ENCODE peak calls at places on chromosomes 11 and 22, in five cellular contexts. P is Panc1, L is upper lobe of left lung, U is GM12878, W is HCT116. Z is an unnamed sample.

GRCh38 chr11:83727251-83727650 is 441.1 kb upstream of the CCDC90B start:
- ATAC-seq in P (no peak), L (no peak), U (no peak), W (no peak), Z (no peak)

GRCh38 chr11:73972620-73973449 is 9.8 kb downstream of the UCP2 start:
- ATAC-seq in P (peak; percentile 23), L (no peak), U (peak; percentile 5), W (peak; percentile 26), Z (no peak)

GRCh38 chr11:123838659-123839058 is 32.5 kb upstream of the OR6M1 start:
- ATAC-seq in P (no peak), L (no peak), U (no peak), W (no peak), Z (no peak)

GRCh38 chr11:27201454-27202302 is 161.1 kb downstream of the BBOX1 start:
- ATAC-seq in P (peak; percentile 87), L (peak; percentile 80), U (no peak), W (no peak), Z (peak; percentile 54)

GRCh38 chr11:68724293-68724692 is 27.0 kb downstream of the TESMIN start:
- ATAC-seq in P (peak; percentile 42), L (peak; percentile 26), U (no peak), W (no peak), Z (no peak)

GRCh38 chr11:121722431-121723256 is 269.9 kb upstream of the SORL1-AS1 start:
- ATAC-seq in P (peak; percentile 93), L (peak; percentile 86), U (no peak), W (no peak), Z (peak; percentile 93)

GRCh38 chr11:31809857-31810778 is 1.0 kb downstream of the PAX6 start:
- ATAC-seq in P (peak; percentile 84), L (peak; percentile 29), U (peak; percentile 6), W (peak; percentile 78), Z (peak; percentile 19)

GRCh38 chr11:96124155-96124554 is 200.2 kb upstream of the MTMR2 start:
- ATAC-seq in P (no peak), L (no peak), U (no peak), W (no peak), Z (no peak)

GRCh38 chr22:27489265-27489675 is 312.3 kb downstream of the MN1 start:
- ATAC-seq in P (no peak), L (no peak), U (no peak), W (no peak), Z (no peak)

GRCh38 chr22:24432059-24432853 is 4.9 kb downstream of the ADORA2A start:
- ATAC-seq in P (no peak), L (peak; percentile 33), U (no peak), W (peak; percentile 46), Z (peak; percentile 60)

GRCh38 chr22:21762712-21763581 is 27.4 kb upstream of the YPEL1 start:
- ATAC-seq in P (no peak), L (no peak), U (peak; percentile 75), W (no peak), Z (no peak)

GRCh38 chr22:41770715-41771452 is 29.6 kb upstream of the CCDC134 start:
- ATAC-seq in P (no peak), L (no peak), U (peak; percentile 27), W (no peak), Z (no peak)

GRCh38 chr11:18853086-18853720 is 61.6 kb upstream of the PTPN5 start:
- ATAC-seq in P (peak; percentile 88), L (peak; percentile 23), U (peak; percentile 97), W (peak; percentile 96), Z (no peak)

GRCh38 chr11:69906453-69906907 is 87.3 kb upstream of the FGF3 start:
- ATAC-seq in P (no peak), L (no peak), U (no peak), W (peak; percentile 36), Z (no peak)

GRCh38 chr22:32967285-32968101 is 90.7 kb downstream of the SYN3 start:
- ATAC-seq in P (no peak), L (peak; percentile 57), U (no peak), W (no peak), Z (no peak)

GRCh38 chr22:27331526-27332281 is 469.9 kb downstream of the MN1 start:
- ATAC-seq in P (peak; percentile 80), L (peak; percentile 60), U (peak; percentile 46), W (peak; percentile 64), Z (peak; percentile 85)

GRCh38 chr22:45631140-45631539 is 40.5 kb upstream of the ATXN10 start:
- ATAC-seq in P (no peak), L (no peak), U (no peak), W (no peak), Z (no peak)

GRCh38 chr11:121212696-121213567 is 79.6 kb upstream of the SC5D start:
- ATAC-seq in P (no peak), L (no peak), U (no peak), W (no peak), Z (no peak)

GRCh38 chr22:43128116-43128515 is 15.1 kb downstream of the MCAT start:
- ATAC-seq in P (no peak), L (no peak), U (no peak), W (no peak), Z (no peak)

GRCh38 chr11:68989936-68990606 is 9.3 kb upstream of the MRGPRD start:
- ATAC-seq in P (no peak), L (no peak), U (no peak), W (no peak), Z (no peak)

GRCh38 chr22:43152001-43152354 is 619 bp downstream of the TSPO start:
- ATAC-seq in P (peak; percentile 49), L (no peak), U (peak; percentile 34), W (peak; percentile 36), Z (no peak)

GRCh38 chr11:107619926-107620325 is 29.0 kb downstream of the ELMOD1 start:
- ATAC-seq in P (no peak), L (no peak), U (no peak), W (no peak), Z (no peak)

GRCh38 chr11:96748639-96749370 is 359.0 kb downstream of the JRKL start:
- ATAC-seq in P (no peak), L (peak; percentile 29), U (no peak), W (no peak), Z (no peak)

GRCh38 chr22:45069925-45070324 is 60.1 kb upstream of the PHF21B start:
- ATAC-seq in P (no peak), L (no peak), U (no peak), W (peak; percentile 31), Z (no peak)

GRCh38 chr11:74195828-74196227 is 24.7 kb downstream of the PPME1 start:
- ATAC-seq in P (no peak), L (no peak), U (no peak), W (no peak), Z (no peak)

GRCh38 chr11:118058311-118059230 is 18.3 kb upstream of the TMPRSS4 start:
- ATAC-seq in P (peak; percentile 16), L (no peak), U (peak; percentile 31), W (no peak), Z (no peak)

DNA sequence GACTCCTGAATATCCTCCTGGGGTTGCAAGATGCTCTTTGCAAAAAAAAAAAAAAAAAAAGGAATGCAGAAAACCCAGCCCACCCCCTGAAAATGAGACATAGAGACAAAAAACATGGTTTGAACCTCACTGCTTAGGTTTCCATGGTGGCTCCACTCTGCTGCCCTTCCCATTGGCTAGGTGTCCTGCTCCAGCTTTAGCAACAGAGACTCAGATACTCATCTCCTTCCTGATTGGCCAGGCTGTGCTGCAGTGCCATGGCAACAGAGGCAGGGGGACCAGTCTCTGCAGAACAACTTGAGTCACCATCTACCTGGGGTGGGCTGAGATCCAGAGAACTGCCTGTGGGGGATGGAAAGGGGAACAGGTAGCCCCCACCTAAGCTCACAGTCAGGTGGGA is 17.4 kb upstream of the YWHAH start:
- ATAC-seq in P (no peak), L (no peak), U (peak; percentile 65), W (peak; percentile 42), Z (no peak)
- TF ChIP-seq POLR2AphosphoS5 in P (no peak), L (no peak), U (no peak), W (no peak), Z (no peak)

DNA sequence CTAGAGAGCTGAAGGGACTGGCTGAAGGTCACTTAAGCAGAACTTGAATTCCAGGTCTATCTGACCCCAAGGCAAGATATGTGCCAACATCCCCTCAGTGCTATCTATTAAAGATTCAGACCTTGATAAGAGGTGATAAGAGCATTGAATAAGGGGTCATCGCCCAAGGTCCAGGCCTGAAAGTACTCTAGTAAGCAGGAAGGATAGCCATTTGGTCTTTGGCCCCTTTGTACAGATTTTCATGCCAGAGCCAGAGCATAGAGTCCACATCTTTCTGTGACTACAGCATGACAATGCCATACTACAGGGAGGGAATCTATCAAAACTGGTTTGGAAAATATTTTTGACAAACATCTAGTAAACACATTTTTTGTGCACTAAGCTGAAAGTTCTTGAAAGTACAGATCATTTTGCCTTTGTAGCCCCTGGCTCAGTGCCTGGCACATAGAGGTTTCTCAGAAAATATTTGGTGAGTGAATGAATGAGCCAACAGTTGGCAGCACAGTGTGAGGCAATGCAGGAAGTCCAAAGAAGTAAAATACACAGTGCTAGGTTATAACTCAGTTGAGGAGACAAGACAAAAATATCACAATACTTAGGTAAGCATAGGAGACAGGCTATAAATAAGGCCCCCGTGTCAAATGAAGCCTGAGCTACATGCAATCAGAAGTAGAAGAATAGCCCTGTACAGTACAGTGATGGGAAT is 15.1 kb upstream of the RRAS2 start:
- ATAC-seq in P (no peak), L (peak; percentile 55), U (no peak), W (no peak), Z (peak; percentile 87)
- TF ChIP-seq POLR2AphosphoS5 in P (no peak), L (no peak), U (no peak), W (no peak), Z (peak; percentile 81)

DNA sequence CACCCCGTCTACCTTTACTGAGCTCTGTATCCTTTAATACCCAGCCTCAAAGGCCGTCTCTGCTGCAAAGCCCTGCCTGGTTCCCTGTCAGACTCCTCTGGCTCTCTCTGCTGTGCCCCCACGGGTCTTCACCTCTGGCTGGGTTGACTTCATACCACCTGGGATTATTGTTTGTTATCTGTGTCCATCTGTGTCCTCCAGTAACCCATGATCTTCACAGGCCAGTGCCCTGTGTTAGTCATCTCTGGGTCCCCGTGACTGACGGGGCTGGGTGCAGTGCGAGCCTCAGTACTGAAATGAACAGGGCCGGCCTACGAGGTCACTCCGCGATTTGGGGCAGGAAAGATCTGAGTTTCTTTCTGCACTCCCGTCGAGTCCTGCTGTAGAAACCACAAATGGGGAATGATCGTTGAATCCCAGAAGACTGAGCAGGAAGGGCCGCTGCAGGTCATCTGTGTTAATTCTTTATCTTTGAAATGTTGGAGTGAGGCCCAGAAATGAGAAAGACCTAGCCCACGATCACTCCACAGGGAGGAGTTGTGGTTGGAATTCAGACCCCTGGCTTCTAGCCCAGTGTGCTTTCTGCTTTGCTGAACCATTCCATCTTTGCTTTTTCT is 12.3 kb upstream of the TUB start:
- ATAC-seq in P (no peak), L (peak; percentile 78), U (peak; percentile 34), W (peak; percentile 75), Z (peak; percentile 88)
- TF ChIP-seq POLR2AphosphoS5 in P (no peak), L (no peak), U (no peak), W (no peak), Z (no peak)

DNA sequence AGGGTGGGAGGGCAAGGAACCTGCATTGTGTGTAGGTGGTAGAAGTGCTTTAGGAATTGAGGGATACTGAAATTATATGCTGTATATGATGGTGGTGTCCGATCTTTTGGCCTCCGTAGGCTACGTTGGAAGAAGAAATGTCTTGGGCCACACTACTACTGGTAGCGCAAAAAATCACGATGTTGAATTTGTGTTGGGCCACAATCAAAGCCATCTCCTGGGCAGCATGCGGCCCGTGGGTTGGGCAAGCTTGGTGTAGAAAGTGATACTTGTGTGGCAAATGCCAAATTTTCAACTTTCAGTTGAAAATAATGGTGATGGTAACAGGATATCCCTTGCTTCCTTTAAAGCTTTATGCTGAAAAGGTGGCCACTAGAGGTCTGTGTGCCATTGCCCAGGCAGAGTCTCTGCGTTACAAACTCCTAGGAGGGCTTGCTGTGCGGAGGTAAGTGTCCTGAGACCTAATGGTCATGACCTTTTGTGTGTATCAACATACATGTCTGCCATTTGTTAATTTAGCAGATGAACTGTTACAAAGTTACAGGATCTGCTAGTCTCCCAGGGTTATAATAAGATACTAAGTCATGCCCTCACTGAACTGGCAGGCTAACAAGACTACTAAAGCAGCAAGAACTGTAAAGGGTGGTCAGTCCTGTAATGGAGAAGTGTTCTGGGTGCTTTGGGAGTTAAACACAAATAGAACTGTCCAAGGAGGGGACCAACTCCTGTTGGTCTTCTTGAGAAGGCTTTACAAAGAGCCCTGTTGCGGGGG is 2.9 kb downstream of the RPS3 start:
- ATAC-seq in P (no peak), L (no peak), U (no peak), W (no peak), Z (no peak)
- TF ChIP-seq POLR2AphosphoS5 in P (no peak), L (no peak), U (no peak), W (no peak), Z (no peak)